ENCODE peak calls at places on chromosomes 7 and 10, in six cellular contexts. L is adrenal gland, K is tibial nerve, I is esophagus squamous epithelium, E is osteoblast, X is WERI-Rb-1. O is an unnamed sample.

GRCh38 chr10:91672021-91672608 is 39.2 kb upstream of the PPP1R3C start:
- DNase-seq in L (no peak), K (no peak), I (no peak), E (peak), X (peak), O (no peak)

GRCh38 chr7:121994625-121995410 is 121.9 kb downstream of the PTPRZ1 start:
- DNase-seq in L (peak), K (peak), I (no peak), E (peak), X (peak), O (peak)

GRCh38 chr10:72784551-72785421 is 92.8 kb downstream of the MCU start:
- DNase-seq in L (peak), K (peak), I (no peak), E (peak), X (peak), O (no peak)

GRCh38 chr10:72685264-72685921 is 6.5 kb upstream of the MCU start:
- DNase-seq in L (no peak), K (no peak), I (no peak), E (no peak), X (no peak), O (peak)

GRCh38 chr7:65448824-65449504 is 75.3 kb downstream of the ZNF92 start:
- DNase-seq in L (no peak), K (no peak), I (no peak), E (peak), X (no peak), O (no peak)

GRCh38 chr10:118511720-118512119 is 83.7 kb downstream of the PRLHR start:
- DNase-seq in L (no peak), K (no peak), I (no peak), E (no peak), X (no peak), O (no peak)

GRCh38 chr7:93040355-93040754 is 77.4 kb downstream of the SAMD9 start:
- DNase-seq in L (no peak), K (no peak), I (no peak), E (no peak), X (no peak), O (no peak)

GRCh38 chr7:591856-592628 is 72.4 kb upstream of the PDGFA start:
- DNase-seq in L (no peak), K (no peak), I (no peak), E (no peak), X (no peak), O (no peak)

GRCh38 chr7:494261-494687 is 25.4 kb downstream of the PDGFA start:
- DNase-seq in L (no peak), K (no peak), I (no peak), E (peak), X (no peak), O (no peak)

GRCh38 chr10:79387466-79387973 is 40.3 kb downstream of the PPIF start:
- DNase-seq in L (no peak), K (peak), I (no peak), E (peak), X (peak), O (no peak)

GRCh38 chr10:10986606-10987005 is 31.1 kb upstream of the CELF2 start:
- DNase-seq in L (no peak), K (no peak), I (no peak), E (no peak), X (no peak), O (peak)

GRCh38 chr10:10991144-10991543 is 26.5 kb upstream of the CELF2 start:
- DNase-seq in L (no peak), K (no peak), I (no peak), E (no peak), X (no peak), O (no peak)

GRCh38 chr10:10992961-10993714 is 24.5 kb upstream of the CELF2 start:
- DNase-seq in L (no peak), K (no peak), I (no peak), E (no peak), X (no peak), O (no peak)

GRCh38 chr10:10992072-10992471 is 25.6 kb upstream of the CELF2 start:
- DNase-seq in L (no peak), K (no peak), I (no peak), E (no peak), X (no peak), O (no peak)

GRCh38 chr10:10989669-10990068 is 28.0 kb upstream of the CELF2 start:
- DNase-seq in L (no peak), K (no peak), I (no peak), E (no peak), X (no peak), O (no peak)
- H3K27ac ChIP-seq in L (no peak), K (no peak), I (no peak), E (no peak), X (no peak), O (no peak)

GRCh38 chr7:17289074-17289665 is 9.3 kb upstream of the AHR start:
- DNase-seq in L (peak), K (peak), I (no peak), E (no peak), X (no peak), O (no peak)
- H3K27ac ChIP-seq in L (no peak), K (no peak), I (no peak), E (no peak), X (no peak), O (no peak)

DNA sequence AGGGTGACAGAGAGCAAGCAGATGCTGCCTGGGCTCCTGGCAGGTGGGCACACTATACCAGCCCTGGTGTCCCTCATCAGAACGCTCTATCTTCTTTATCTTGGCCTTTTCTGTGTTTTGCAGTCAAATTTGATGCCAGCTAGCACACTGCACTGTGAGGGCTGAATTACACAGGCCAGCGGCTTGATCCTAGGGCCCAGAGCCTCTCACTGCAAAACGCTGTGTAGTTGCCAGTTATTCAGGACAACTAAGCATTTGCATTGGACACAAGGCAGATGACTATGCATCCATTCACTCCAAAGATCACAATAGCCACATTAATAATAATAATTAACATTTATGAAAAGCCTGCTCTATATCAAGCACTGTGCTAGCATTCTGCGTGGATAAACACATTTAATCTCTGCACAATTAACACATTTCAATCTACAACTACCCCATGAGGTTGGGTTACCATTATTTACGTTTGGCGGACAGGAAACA is 100.3 kb downstream of the PAXIP1 start:
- DNase-seq in L (no peak), K (no peak), I (no peak), E (peak), X (no peak), O (no peak)
- H3K27ac ChIP-seq in L (no peak), K (no peak), I (no peak), E (no peak), X (no peak), O (no peak)

GRCh38 chr7:139022286-139022685 is 13.6 kb downstream of the ZC3HAV1L start:
- DNase-seq in L (no peak), K (no peak), I (no peak), E (no peak), X (no peak), O (no peak)
- H3K27ac ChIP-seq in L (no peak), K (no peak), I (no peak), E (no peak), X (no peak), O (no peak)

GRCh38 chr7:158804335-158804734 is 25.0 kb downstream of the ESYT2 start:
- DNase-seq in L (no peak), K (no peak), I (no peak), E (no peak), X (no peak), O (no peak)
- H3K27ac ChIP-seq in L (no peak), K (no peak), I (no peak), E (no peak), X (no peak), O (no peak)

GRCh38 chr7:149194799-149195179 is 557 bp upstream of the ZNF282 start:
- DNase-seq in L (no peak), K (no peak), I (no peak), E (no peak), X (no peak), O (no peak)
- H3K27ac ChIP-seq in L (no peak), K (peak), I (peak), E (peak), X (peak), O (no peak)

GRCh38 chr10:35580421-35580770 is 24.7 kb upstream of the GJD4 start:
- DNase-seq in L (no peak), K (no peak), I (no peak), E (no peak), X (no peak), O (no peak)
- H3K27ac ChIP-seq in L (no peak), K (no peak), I (no peak), E (no peak), X (no peak), O (no peak)

DNA sequence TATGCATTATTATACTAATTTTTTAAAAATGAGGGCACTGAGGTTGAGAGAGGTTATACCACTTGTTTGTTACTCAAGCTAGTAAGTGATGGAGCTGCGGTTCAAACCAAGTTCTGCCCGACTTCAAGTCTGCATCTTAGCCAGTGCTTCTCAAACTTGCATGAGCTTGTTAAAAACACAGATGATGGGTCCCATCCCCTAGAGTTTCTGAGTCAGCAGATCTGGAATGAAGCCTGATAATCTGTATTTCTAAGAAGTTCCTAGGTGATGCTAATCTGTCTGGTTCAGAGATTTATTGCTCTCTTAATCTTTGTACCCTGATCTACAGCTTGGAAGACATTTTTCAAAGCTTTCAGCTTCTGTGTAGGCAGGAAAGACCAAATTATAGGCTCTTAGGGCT is 67.7 kb upstream of the CC2D2B start:
- DNase-seq in L (no peak), K (no peak), I (no peak), E (no peak), X (peak), O (peak)
- H3K27ac ChIP-seq in L (no peak), K (no peak), I (no peak), E (no peak), X (no peak), O (no peak)

DNA sequence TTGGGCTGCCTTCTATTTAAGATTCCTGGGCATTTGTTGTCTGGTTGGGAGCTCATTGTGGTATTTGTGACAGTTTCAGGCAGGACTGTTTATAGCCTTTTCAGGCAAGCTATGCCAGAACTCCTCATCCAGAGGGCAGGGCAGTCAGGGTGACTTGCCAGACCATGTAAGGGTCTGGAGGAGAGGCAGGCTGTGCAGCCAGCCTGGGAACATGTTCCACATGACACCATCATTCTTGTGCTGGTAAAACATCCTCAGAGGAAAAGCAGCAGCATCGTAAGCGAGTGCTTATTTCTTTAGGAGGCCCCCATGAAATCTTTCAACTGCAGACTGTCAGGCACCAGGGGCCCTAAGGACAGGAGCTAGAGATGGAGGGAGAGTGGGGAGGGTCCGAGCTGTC is 44.0 kb upstream of the SORBS1 start:
- DNase-seq in L (no peak), K (no peak), I (no peak), E (no peak), X (no peak), O (no peak)
- H3K27ac ChIP-seq in L (no peak), K (no peak), I (peak), E (no peak), X (no peak), O (peak)

GRCh38 chr7:3280445-3280844 is 20.6 kb upstream of the SDK1 start:
- DNase-seq in L (no peak), K (no peak), I (no peak), E (no peak), X (no peak), O (no peak)

GRCh38 chr7:3283130-3283704 is 17.8 kb upstream of the SDK1 start:
- DNase-seq in L (no peak), K (no peak), I (no peak), E (no peak), X (no peak), O (no peak)

GRCh38 chr7:3279147-3279818 is 21.8 kb upstream of the SDK1 start:
- DNase-seq in L (no peak), K (no peak), I (no peak), E (no peak), X (no peak), O (no peak)

GRCh38 chr7:3285652-3286051 is 15.4 kb upstream of the SDK1 start:
- DNase-seq in L (no peak), K (no peak), I (no peak), E (no peak), X (no peak), O (no peak)

GRCh38 chr7:3282457-3282856 is 18.6 kb upstream of the SDK1 start:
- DNase-seq in L (peak), K (peak), I (no peak), E (no peak), X (no peak), O (no peak)
- H3K27ac ChIP-seq in L (no peak), K (no peak), I (no peak), E (no peak), X (no peak), O (no peak)